ENCODE peak calls at places on chromosome 1, in six cellular contexts. I is heart right ventricle, C is GM12878, L is HCT116, Y is Panc1, R is heart left ventricle. N is an unnamed sample.

GRCh38 chr1:241276391-241276790 is 80.6 kb downstream of the RGS7 start:
- DNase-seq in I (no peak), C (no peak), L (no peak), Y (no peak), R (no peak), N (no peak)

GRCh38 chr1:4509206-4509605 is 145.2 kb upstream of the AJAP1 start:
- DNase-seq in I (no peak), C (no peak), L (no peak), Y (no peak), R (no peak), N (no peak)

GRCh38 chr1:56032276-56032675 is 547.1 kb downstream of the PLPP3 start:
- DNase-seq in I (no peak), C (no peak), L (no peak), Y (no peak), R (no peak), N (no peak)

GRCh38 chr1:19010995-19011696 is 54.7 kb upstream of the IFFO2 start:
- DNase-seq in I (peak; percentile 35), C (peak; percentile 43), L (peak; percentile 94), Y (peak; percentile 96), R (no peak), N (peak; percentile 90)

GRCh38 chr1:109543988-109544735 is 4.3 kb upstream of the GNAI3 start:
- DNase-seq in I (no peak), C (no peak), L (no peak), Y (no peak), R (no peak), N (no peak)

GRCh38 chr1:151443846-151444790 is 15.2 kb downstream of the POGZ start:
- DNase-seq in I (no peak), C (peak; percentile 38), L (peak; percentile 76), Y (peak; percentile 74), R (peak; percentile 29), N (no peak)

GRCh38 chr1:226654046-226654445 is 85.0 kb downstream of the ITPKB start:
- DNase-seq in I (no peak), C (no peak), L (no peak), Y (no peak), R (no peak), N (no peak)

GRCh38 chr1:212914789-212915188 is 35.6 kb upstream of the VASH2 start:
- DNase-seq in I (no peak), C (no peak), L (no peak), Y (no peak), R (no peak), N (no peak)

GRCh38 chr1:113811353-113811887 is 856 bp downstream of the RSBN1 start:
- DNase-seq in I (no peak), C (no peak), L (no peak), Y (no peak), R (peak; percentile 47), N (peak; percentile 66)

GRCh38 chr1:23436520-23437354 is 12.2 kb upstream of the TCEA3 start:
- DNase-seq in I (no peak), C (no peak), L (no peak), Y (no peak), R (no peak), N (no peak)

DNA sequence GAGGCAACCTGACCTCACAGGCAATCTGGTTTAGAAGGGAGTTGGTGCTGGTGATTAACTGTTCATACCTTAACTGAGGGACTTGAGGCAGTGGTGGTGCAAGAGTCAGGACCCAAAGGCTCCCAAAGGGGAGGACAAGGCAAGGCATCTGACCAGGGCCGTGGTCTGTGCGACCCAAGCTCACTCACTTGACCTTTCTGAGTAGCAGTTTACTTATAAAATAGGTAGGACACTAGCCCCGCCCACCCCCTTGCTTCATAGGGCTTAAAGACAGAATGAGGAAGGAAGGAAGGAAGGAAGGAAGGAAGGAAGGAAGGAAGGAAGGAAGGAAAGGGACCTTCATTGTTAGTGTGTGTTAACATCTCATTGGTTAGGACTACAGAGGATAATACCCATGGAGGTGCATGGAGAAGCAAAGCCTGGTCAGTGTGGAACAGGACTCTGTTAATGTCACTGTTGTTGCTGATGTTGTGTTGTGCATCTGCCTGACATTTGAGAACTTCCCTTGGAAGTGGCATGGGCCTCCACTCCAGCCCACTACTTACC is 4.7 kb upstream of the KCNA2 start:
- DNase-seq in I (no peak), C (no peak), L (no peak), Y (no peak), R (no peak), N (peak; percentile 36)
- H3K27me3 ChIP-seq in I (peaks cover 78% of the 10 kb centered on the region), C (peaks cover 24% of the 10 kb centered on the region), L (peaks cover 3% of the 10 kb centered on the region), Y (peaks cover 7% of the 10 kb centered on the region), R (peaks cover 23% of the 10 kb centered on the region), N (peaks cover 43% of the 10 kb centered on the region)

DNA sequence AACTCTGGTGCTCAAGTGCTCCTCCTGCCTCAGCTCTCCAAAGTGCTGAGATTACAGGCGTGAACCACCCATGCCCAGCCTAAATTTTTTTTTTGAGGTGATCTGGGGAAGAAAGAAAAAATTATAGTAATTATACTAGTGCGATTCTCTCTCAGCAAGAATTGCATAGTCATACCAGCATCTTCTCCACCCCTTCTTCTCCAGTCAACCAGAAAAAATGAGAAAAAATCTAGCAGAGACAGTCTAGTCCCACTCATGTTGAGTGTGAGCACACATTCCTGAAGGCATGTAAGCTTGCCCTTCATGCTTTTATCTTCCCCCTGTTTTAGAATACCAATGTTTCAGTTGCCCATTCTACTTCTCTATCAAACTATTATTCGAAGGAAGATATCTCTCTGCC is 207.6 kb downstream of the S1PR1 start:
- DNase-seq in I (no peak), C (no peak), L (no peak), Y (no peak), R (no peak), N (no peak)
- H3K27me3 ChIP-seq in I (no peaks in the 10 kb centered on the region), C (no peaks in the 10 kb centered on the region), L (peaks cover 13% of the 10 kb centered on the region), Y (no peaks in the 10 kb centered on the region), R (no peaks in the 10 kb centered on the region), N (peaks cover 3% of the 10 kb centered on the region)

GRCh38 chr1:2454227-2454626 is 21.9 kb upstream of the PLCH2 start:
- DNase-seq in I (no peak), C (no peak), L (no peak), Y (no peak), R (no peak), N (no peak)

GRCh38 chr1:2455757-2456156 is 20.3 kb upstream of the PLCH2 start:
- DNase-seq in I (no peak), C (no peak), L (no peak), Y (no peak), R (no peak), N (no peak)

GRCh38 chr1:2459757-2460156 is 16.3 kb upstream of the PLCH2 start:
- DNase-seq in I (peak; percentile 63), C (no peak), L (no peak), Y (no peak), R (peak; percentile 54), N (no peak)

GRCh38 chr1:2460203-2460602 is 15.9 kb upstream of the PLCH2 start:
- DNase-seq in I (no peak), C (no peak), L (no peak), Y (no peak), R (no peak), N (no peak)

DNA sequence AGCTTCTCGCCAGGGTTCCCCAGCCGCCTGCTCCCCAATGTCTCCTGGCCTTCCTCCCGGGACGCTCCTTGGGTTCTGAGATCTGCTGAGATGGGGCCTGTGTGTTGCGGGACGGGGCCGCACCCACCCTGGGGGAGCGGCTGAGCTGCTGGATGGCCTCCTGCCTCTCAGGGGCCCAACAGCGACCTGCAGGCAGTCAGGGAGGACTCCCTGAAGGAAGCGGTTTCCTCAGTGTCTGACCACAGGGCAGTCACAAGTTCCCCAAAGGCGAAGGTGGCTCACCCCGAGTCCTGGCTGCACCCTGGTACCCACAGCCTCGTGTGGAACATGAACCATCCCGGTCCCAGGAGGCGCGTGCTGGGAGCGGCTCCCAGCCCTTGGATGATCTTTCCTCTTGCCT is 18.6 kb upstream of the PLCH2 start:
- DNase-seq in I (no peak), C (no peak), L (no peak), Y (no peak), R (no peak), N (no peak)
- H3K27me3 ChIP-seq in I (peaks cover 46% of the 10 kb centered on the region), C (no peaks in the 10 kb centered on the region), L (no peaks in the 10 kb centered on the region), Y (no peaks in the 10 kb centered on the region), R (peaks cover 31% of the 10 kb centered on the region), N (no peaks in the 10 kb centered on the region)

GRCh38 chr1:30218438-30218837 is 504.9 kb downstream of the MATN1 start:
- DNase-seq in I (no peak), C (no peak), L (no peak), Y (no peak), R (no peak), N (no peak)

GRCh38 chr1:30216602-30217001 is 506.8 kb downstream of the MATN1 start:
- DNase-seq in I (no peak), C (no peak), L (no peak), Y (no peak), R (no peak), N (no peak)
- H3K27me3 ChIP-seq in I (peaks cover 31% of the 10 kb centered on the region), C (no peaks in the 10 kb centered on the region), L (peaks cover 35% of the 10 kb centered on the region), Y (peaks cover 7% of the 10 kb centered on the region), R (peaks cover 10% of the 10 kb centered on the region), N (peaks cover 29% of the 10 kb centered on the region)

GRCh38 chr1:203302461-203302860 is 2.9 kb upstream of the BTG2 start:
- DNase-seq in I (no peak), C (no peak), L (no peak), Y (no peak), R (no peak), N (no peak)

GRCh38 chr1:203300441-203301330 is 4.6 kb upstream of the BTG2 start:
- DNase-seq in I (no peak), C (no peak), L (no peak), Y (no peak), R (no peak), N (no peak)

GRCh38 chr1:203301331-203301668 is 4.0 kb upstream of the BTG2 start:
- DNase-seq in I (no peak), C (no peak), L (no peak), Y (no peak), R (no peak), N (no peak)

GRCh38 chr1:203296456-203297073 is 8.8 kb upstream of the BTG2 start:
- DNase-seq in I (no peak), C (no peak), L (no peak), Y (no peak), R (peak; percentile 48), N (no peak)

DNA sequence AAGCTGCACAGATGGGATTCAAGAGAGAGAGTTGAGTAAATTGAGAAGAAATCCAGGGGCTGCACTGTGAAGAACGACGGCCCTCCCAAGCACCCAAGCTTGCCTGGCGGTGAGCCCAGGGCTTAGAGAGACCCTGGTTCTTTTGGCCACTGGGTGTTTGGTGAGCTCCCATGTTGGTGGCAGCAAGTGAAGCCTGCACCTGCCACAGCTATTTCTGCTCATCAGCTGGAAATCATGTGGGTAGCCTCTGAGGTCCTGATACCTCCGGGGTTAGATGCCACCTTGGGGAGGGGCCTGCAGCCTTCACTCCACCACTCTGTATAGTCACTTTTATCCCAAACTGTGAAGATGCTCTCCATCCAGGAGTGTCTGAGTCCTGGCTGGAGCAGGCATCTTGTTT is 6.1 kb upstream of the BTG2 start:
- DNase-seq in I (no peak), C (no peak), L (no peak), Y (no peak), R (no peak), N (no peak)
- H3K27me3 ChIP-seq in I (no peaks in the 10 kb centered on the region), C (no peaks in the 10 kb centered on the region), L (no peaks in the 10 kb centered on the region), Y (peaks cover 6% of the 10 kb centered on the region), R (no peaks in the 10 kb centered on the region), N (no peaks in the 10 kb centered on the region)

DNA sequence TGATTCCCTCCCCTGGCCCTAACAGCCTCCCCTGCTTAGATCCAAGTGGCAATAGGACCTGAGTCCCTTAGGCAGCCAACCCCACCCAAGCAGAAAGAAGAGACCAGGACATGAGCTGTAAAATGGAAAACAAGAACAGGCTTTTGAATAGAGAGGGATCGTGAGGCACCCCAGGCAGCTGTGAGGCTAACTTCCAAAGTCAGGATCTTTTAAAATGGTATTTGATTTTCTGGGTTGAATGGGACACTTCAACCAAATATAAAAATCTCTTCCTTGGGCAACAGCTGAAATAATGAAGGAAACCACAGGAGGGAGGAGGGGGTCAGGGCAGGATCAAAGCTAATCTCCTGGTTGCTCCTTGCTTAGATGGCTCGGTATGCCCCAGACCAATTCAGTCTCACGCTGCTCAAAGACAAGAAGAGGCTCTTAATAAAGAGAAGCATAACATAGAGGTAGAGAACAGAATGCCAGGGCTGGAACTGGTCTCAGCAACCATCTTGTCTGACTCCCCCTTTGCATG is 28.6 kb upstream of the AVPR1B start:
- DNase-seq in I (no peak), C (no peak), L (no peak), Y (no peak), R (no peak), N (no peak)
- H3K27me3 ChIP-seq in I (no peaks in the 10 kb centered on the region), C (peaks cover 18% of the 10 kb centered on the region), L (peaks cover 12% of the 10 kb centered on the region), Y (peaks cover 25% of the 10 kb centered on the region), R (no peaks in the 10 kb centered on the region), N (no peaks in the 10 kb centered on the region)